ENCODE peak calls at places on chromosomes 5 and 9, in four cellular contexts. D is T-helper 2 cell, G is H1, J is heart right ventricle. S is an unnamed sample.

GRCh38 chr5:75108931-75109596 is 56.7 kb upstream of the GCNT4 start:
- DNase-seq in J (no peak), D (no peak), G (no peak), S (no peak)

GRCh38 chr5:138180183-138180782 is 1.4 kb downstream of the KIF20A start:
- DNase-seq in G (no peak), J (no peak), D (no peak), S (no peak)

GRCh38 chr9:111542497-111543254 is 17.7 kb downstream of the ZNF483 start:
- DNase-seq in G (no peak), J (no peak), D (no peak), S (no peak)

GRCh38 chr9:131654857-131655577 is 84.9 kb downstream of the RAPGEF1 start:
- DNase-seq in J (no peak), D (no peak), G (no peak), S (no peak)

GRCh38 chr5:55993013-55993412 is 1.8 kb downstream of the IL6ST start:
- DNase-seq in D (no peak), J (no peak), G (no peak), S (no peak)

GRCh38 chr5:174816858-174817257 is 92.5 kb downstream of the MSX2 start:
- DNase-seq in G (no peak), D (no peak), J (no peak), S (no peak)

GRCh38 chr5:53456366-53456765 is 24.1 kb upstream of the FST start:
- DNase-seq in D (no peak), G (no peak), J (no peak), S (no peak)

GRCh38 chr5:1750469-1750868 is 49.2 kb downstream of the MRPL36 start:
- DNase-seq in D (no peak), J (no peak), G (no peak), S (no peak)

GRCh38 chr5:140785905-140786686 is at the start of gene PCDHA1:
- DNase-seq in G (no peak), J (no peak), D (no peak), S (no peak)

GRCh38 chr9:131669234-131670172 is 70.4 kb downstream of the RAPGEF1 start:
- DNase-seq in J (no peak), G (no peak), D (no peak), S (peak)

GRCh38 chr5:54900906-54901725 is 84.3 kb downstream of the ESM1 start:
- DNase-seq in G (no peak), D (no peak), J (no peak), S (no peak)

GRCh38 chr5:120479066-120479465 is 15.0 kb downstream of the PRR16 start:
- DNase-seq in G (no peak), J (no peak), D (no peak), S (no peak)

GRCh38 chr5:173530547-173530946 is 85.9 kb downstream of the BOD1 start:
- DNase-seq in D (no peak), G (peak), J (no peak), S (no peak)

GRCh38 chr9:21267141-21267540 is 27.3 kb upstream of the IFNA14 start:
- DNase-seq in D (no peak), G (no peak), J (no peak), S (peak)

S was measured in right cardiac atrium.